ENCODE peak calls at places on chromosomes 12 and 14, in four cellular contexts. One of them, this sample, is unnamed.

GRCh38 chr14:74508844-74509428 is 15.4 kb downstream of the ISCA2 start:
- DNase-seq in stomach: no peak
- DNase-seq in tibial nerve: no peak
- DNase-seq in CD4-positive, alpha-beta memory T cell: no peak
- DNase-seq in this sample: no peak

GRCh38 chr14:70934502-70935134 is 27.4 kb downstream of the PCNX1 start:
- DNase-seq in stomach: no peak
- DNase-seq in tibial nerve: no peak
- DNase-seq in CD4-positive, alpha-beta memory T cell: no peak
- DNase-seq in this sample: no peak

GRCh38 chr12:45725631-45726593 is 3.6 kb upstream of the ARID2 start:
- DNase-seq in stomach: no peak
- DNase-seq in tibial nerve: no peak
- DNase-seq in CD4-positive, alpha-beta memory T cell: peak; percentile 65
- DNase-seq in this sample: no peak

GRCh38 chr14:68680541-68681051 is 112.3 kb downstream of the ZFP36L1 start:
- DNase-seq in stomach: no peak
- DNase-seq in tibial nerve: no peak
- DNase-seq in CD4-positive, alpha-beta memory T cell: no peak
- DNase-seq in this sample: no peak

GRCh38 chr12:11609045-11609444 is 40.4 kb upstream of the ETV6 start:
- DNase-seq in stomach: no peak
- DNase-seq in tibial nerve: no peak
- DNase-seq in CD4-positive, alpha-beta memory T cell: no peak
- DNase-seq in this sample: no peak

GRCh38 chr14:91138511-91139359 is 24.9 kb downstream of the DGLUCY start:
- DNase-seq in stomach: no peak
- DNase-seq in tibial nerve: no peak
- DNase-seq in CD4-positive, alpha-beta memory T cell: peak; percentile 40
- DNase-seq in this sample: peak; percentile 57

GRCh38 chr14:39180553-39180952 is 5.5 kb downstream of the PNN start:
- DNase-seq in stomach: no peak
- DNase-seq in tibial nerve: no peak
- DNase-seq in CD4-positive, alpha-beta memory T cell: no peak
- DNase-seq in this sample: no peak

GRCh38 chr14:93079321-93079720 is 36.4 kb downstream of the ITPK1 start:
- DNase-seq in stomach: no peak
- DNase-seq in tibial nerve: no peak
- DNase-seq in CD4-positive, alpha-beta memory T cell: no peak
- DNase-seq in this sample: no peak

GRCh38 chr12:42960087-42960527 is 370.6 kb upstream of the PRICKLE1 start:
- DNase-seq in stomach: no peak
- DNase-seq in tibial nerve: no peak
- DNase-seq in CD4-positive, alpha-beta memory T cell: no peak
- DNase-seq in this sample: no peak
- H3K4me1 ChIP-seq in stomach: no peaks in the 10 kb centered on the region
- H3K4me1 ChIP-seq in tibial nerve: peaks cover 5% of the 10 kb centered on the region
- H3K4me1 ChIP-seq in CD4-positive, alpha-beta memory T cell: no peaks in the 10 kb centered on the region
- H3K4me1 ChIP-seq in this sample: no peaks in the 10 kb centered on the region

GRCh38 chr12:34348064-34348463 is 325.8 kb downstream of the ALG10 start:
- DNase-seq in stomach: no peak
- DNase-seq in tibial nerve: no peak
- DNase-seq in CD4-positive, alpha-beta memory T cell: no peak
- DNase-seq in this sample: no peak
- H3K9me3 ChIP-seq in stomach: peaks cover 98% of the 10 kb centered on the region
- H3K9me3 ChIP-seq in tibial nerve: no peaks in the 10 kb centered on the region
- H3K9me3 ChIP-seq in CD4-positive, alpha-beta memory T cell: no peaks in the 10 kb centered on the region
- H3K9me3 ChIP-seq in this sample: no peaks in the 10 kb centered on the region

GRCh38 chr12:87038098-87038497 is 781.9 kb upstream of the MGAT4C start:
- DNase-seq in stomach: no peak
- DNase-seq in tibial nerve: no peak
- DNase-seq in CD4-positive, alpha-beta memory T cell: no peak
- DNase-seq in this sample: no peak
- H3K27ac ChIP-seq in stomach: no peak overlapping the region
- H3K27ac ChIP-seq in tibial nerve: no peak overlapping the region
- H3K27ac ChIP-seq in CD4-positive, alpha-beta memory T cell: no peak overlapping the region
- H3K27ac ChIP-seq in this sample: no peak overlapping the region

DNA sequence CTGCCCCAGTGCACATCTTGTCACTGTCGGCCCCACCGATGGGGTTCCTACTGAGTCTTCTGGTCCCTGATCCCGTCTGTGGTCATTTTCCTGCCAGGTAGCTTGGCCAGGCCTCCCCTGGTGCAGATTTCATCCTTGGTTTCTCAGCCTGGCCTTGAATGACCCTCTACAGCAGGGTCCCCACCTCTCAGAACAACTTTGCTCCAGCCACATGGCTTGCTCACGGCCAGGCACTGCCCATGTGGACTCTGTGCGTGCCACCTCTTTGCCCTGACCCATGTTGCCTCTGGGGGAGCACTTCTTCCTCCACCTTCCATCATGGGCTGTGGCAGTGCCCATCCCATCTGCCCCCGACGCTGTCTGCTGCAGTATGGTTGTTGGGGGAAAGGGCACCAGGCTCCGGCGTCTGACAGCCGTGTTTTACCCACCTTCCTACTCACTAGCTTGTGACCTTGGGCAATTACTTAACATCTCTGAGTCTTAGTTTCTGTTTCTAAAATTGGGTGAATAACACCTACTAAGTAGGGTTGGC is 2.0 kb upstream of the PTPN6 start:
- DNase-seq in stomach: no peak
- DNase-seq in tibial nerve: no peak
- DNase-seq in CD4-positive, alpha-beta memory T cell: peak; percentile 36
- DNase-seq in this sample: no peak
- H3K4me1 ChIP-seq in stomach: peaks cover 17% of the 10 kb centered on the region
- H3K4me1 ChIP-seq in tibial nerve: peaks cover 9% of the 10 kb centered on the region
- H3K4me1 ChIP-seq in CD4-positive, alpha-beta memory T cell: peaks cover 76% of the 10 kb centered on the region
- H3K4me1 ChIP-seq in this sample: peaks cover 70% of the 10 kb centered on the region